ENCODE peak calls at places on chromosomes 7 and 10, in eight cellular contexts. One of them, this sample, is unnamed.

GRCh38 chr10:106771132-106771531 is 393.4 kb downstream of the SORCS1 start:
- DNase-seq in right atrium auricular region: no peak
- DNase-seq in NCI-H1417 treated with DMSO at 0.1 percent for 48 hours: no peak
- DNase-seq in activated CD8-positive, alpha-beta memory T cell treated with anti-CD3 and anti-CD28 coated beads for 48 hours: no peak
- DNase-seq in brain microvascular endothelial cell: no peak
- DNase-seq in heart left ventricle: no peak
- DNase-seq in retinal pigment epithelial cell: no peak
- DNase-seq in tibial nerve: no peak
- DNase-seq in this sample: no peak

GRCh38 chr7:21426286-21426957 is 1.5 kb upstream of the SP4 start:
- DNase-seq in right atrium auricular region: no peak
- DNase-seq in NCI-H1417 treated with DMSO at 0.1 percent for 48 hours: no peak
- DNase-seq in activated CD8-positive, alpha-beta memory T cell treated with anti-CD3 and anti-CD28 coated beads for 48 hours: no peak
- DNase-seq in brain microvascular endothelial cell: no peak
- DNase-seq in heart left ventricle: no peak
- DNase-seq in retinal pigment epithelial cell: peak
- DNase-seq in tibial nerve: no peak
- DNase-seq in this sample: no peak

GRCh38 chr10:126187399-126187798 is 200.9 kb downstream of the ADAM12 start:
- DNase-seq in right atrium auricular region: no peak
- DNase-seq in NCI-H1417 treated with DMSO at 0.1 percent for 48 hours: no peak
- DNase-seq in activated CD8-positive, alpha-beta memory T cell treated with anti-CD3 and anti-CD28 coated beads for 48 hours: no peak
- DNase-seq in brain microvascular endothelial cell: no peak
- DNase-seq in heart left ventricle: no peak
- DNase-seq in retinal pigment epithelial cell: no peak
- DNase-seq in tibial nerve: no peak
- DNase-seq in this sample: no peak

GRCh38 chr7:47759056-47759706 is 177.3 kb upstream of the TNS3 start:
- DNase-seq in right atrium auricular region: no peak
- DNase-seq in NCI-H1417 treated with DMSO at 0.1 percent for 48 hours: no peak
- DNase-seq in activated CD8-positive, alpha-beta memory T cell treated with anti-CD3 and anti-CD28 coated beads for 48 hours: no peak
- DNase-seq in brain microvascular endothelial cell: no peak
- DNase-seq in heart left ventricle: no peak
- DNase-seq in retinal pigment epithelial cell: no peak
- DNase-seq in tibial nerve: no peak
- DNase-seq in this sample: no peak

GRCh38 chr10:690227-691161 is 1.0 kb upstream of the DIP2C start:
- DNase-seq in right atrium auricular region: no peak
- DNase-seq in NCI-H1417 treated with DMSO at 0.1 percent for 48 hours: no peak
- DNase-seq in activated CD8-positive, alpha-beta memory T cell treated with anti-CD3 and anti-CD28 coated beads for 48 hours: no peak
- DNase-seq in brain microvascular endothelial cell: no peak
- DNase-seq in heart left ventricle: no peak
- DNase-seq in retinal pigment epithelial cell: no peak
- DNase-seq in tibial nerve: no peak
- DNase-seq in this sample: no peak

GRCh38 chr10:28879875-28880381 is 202.6 kb downstream of the BAMBI start:
- DNase-seq in right atrium auricular region: no peak
- DNase-seq in NCI-H1417 treated with DMSO at 0.1 percent for 48 hours: no peak
- DNase-seq in activated CD8-positive, alpha-beta memory T cell treated with anti-CD3 and anti-CD28 coated beads for 48 hours: no peak
- DNase-seq in brain microvascular endothelial cell: no peak
- DNase-seq in heart left ventricle: peak
- DNase-seq in retinal pigment epithelial cell: no peak
- DNase-seq in tibial nerve: no peak
- DNase-seq in this sample: no peak

GRCh38 chr10:50497758-50498157 is 126.0 kb downstream of the SGMS1 start:
- DNase-seq in right atrium auricular region: no peak
- DNase-seq in NCI-H1417 treated with DMSO at 0.1 percent for 48 hours: no peak
- DNase-seq in activated CD8-positive, alpha-beta memory T cell treated with anti-CD3 and anti-CD28 coated beads for 48 hours: no peak
- DNase-seq in brain microvascular endothelial cell: peak
- DNase-seq in heart left ventricle: no peak
- DNase-seq in retinal pigment epithelial cell: peak
- DNase-seq in tibial nerve: no peak
- DNase-seq in this sample: no peak

GRCh38 chr10:86165666-86166065 is 200.9 kb downstream of the GRID1 start:
- DNase-seq in right atrium auricular region: no peak
- DNase-seq in NCI-H1417 treated with DMSO at 0.1 percent for 48 hours: no peak
- DNase-seq in activated CD8-positive, alpha-beta memory T cell treated with anti-CD3 and anti-CD28 coated beads for 48 hours: no peak
- DNase-seq in brain microvascular endothelial cell: no peak
- DNase-seq in heart left ventricle: no peak
- DNase-seq in retinal pigment epithelial cell: no peak
- DNase-seq in tibial nerve: no peak
- DNase-seq in this sample: no peak

GRCh38 chr7:152105205-152105604 is 79.7 kb downstream of the GALNT11 start:
- DNase-seq in right atrium auricular region: no peak
- DNase-seq in NCI-H1417 treated with DMSO at 0.1 percent for 48 hours: no peak
- DNase-seq in activated CD8-positive, alpha-beta memory T cell treated with anti-CD3 and anti-CD28 coated beads for 48 hours: no peak
- DNase-seq in brain microvascular endothelial cell: no peak
- DNase-seq in heart left ventricle: no peak
- DNase-seq in retinal pigment epithelial cell: no peak
- DNase-seq in tibial nerve: no peak
- DNase-seq in this sample: no peak

GRCh38 chr7:151930695-151931094 is 25.6 kb upstream of the GALNTL5 start:
- DNase-seq in right atrium auricular region: no peak
- DNase-seq in NCI-H1417 treated with DMSO at 0.1 percent for 48 hours: no peak
- DNase-seq in activated CD8-positive, alpha-beta memory T cell treated with anti-CD3 and anti-CD28 coated beads for 48 hours: no peak
- DNase-seq in brain microvascular endothelial cell: no peak
- DNase-seq in heart left ventricle: no peak
- DNase-seq in retinal pigment epithelial cell: no peak
- DNase-seq in tibial nerve: no peak
- DNase-seq in this sample: no peak

GRCh38 chr7:147235983-147236382 is 1119.4 kb downstream of the CNTNAP2 start:
- DNase-seq in right atrium auricular region: no peak
- DNase-seq in NCI-H1417 treated with DMSO at 0.1 percent for 48 hours: no peak
- DNase-seq in activated CD8-positive, alpha-beta memory T cell treated with anti-CD3 and anti-CD28 coated beads for 48 hours: no peak
- DNase-seq in brain microvascular endothelial cell: no peak
- DNase-seq in heart left ventricle: no peak
- DNase-seq in retinal pigment epithelial cell: no peak
- DNase-seq in tibial nerve: no peak
- DNase-seq in this sample: no peak

GRCh38 chr10:121640276-121640675 is 42.0 kb upstream of the FGFR2 start:
- DNase-seq in right atrium auricular region: no peak
- DNase-seq in NCI-H1417 treated with DMSO at 0.1 percent for 48 hours: no peak
- DNase-seq in activated CD8-positive, alpha-beta memory T cell treated with anti-CD3 and anti-CD28 coated beads for 48 hours: no peak
- DNase-seq in brain microvascular endothelial cell: no peak
- DNase-seq in heart left ventricle: no peak
- DNase-seq in retinal pigment epithelial cell: no peak
- DNase-seq in tibial nerve: no peak
- DNase-seq in this sample: no peak

GRCh38 chr7:75667938-75668337 is 70.8 kb downstream of the HIP1 start:
- DNase-seq in right atrium auricular region: no peak
- DNase-seq in NCI-H1417 treated with DMSO at 0.1 percent for 48 hours: no peak
- DNase-seq in activated CD8-positive, alpha-beta memory T cell treated with anti-CD3 and anti-CD28 coated beads for 48 hours: no peak
- DNase-seq in brain microvascular endothelial cell: no peak
- DNase-seq in heart left ventricle: no peak
- DNase-seq in retinal pigment epithelial cell: no peak
- DNase-seq in tibial nerve: no peak
- DNase-seq in this sample: no peak

GRCh38 chr10:70164179-70164578 is 6.1 kb downstream of the SAR1A start:
- DNase-seq in right atrium auricular region: no peak
- DNase-seq in NCI-H1417 treated with DMSO at 0.1 percent for 48 hours: no peak
- DNase-seq in activated CD8-positive, alpha-beta memory T cell treated with anti-CD3 and anti-CD28 coated beads for 48 hours: no peak
- DNase-seq in brain microvascular endothelial cell: no peak
- DNase-seq in heart left ventricle: no peak
- DNase-seq in retinal pigment epithelial cell: no peak
- DNase-seq in tibial nerve: no peak
- DNase-seq in this sample: no peak

GRCh38 chr10:77350134-77350533 is 287.5 kb downstream of the KCNMA1 start:
- DNase-seq in right atrium auricular region: no peak
- DNase-seq in NCI-H1417 treated with DMSO at 0.1 percent for 48 hours: no peak
- DNase-seq in activated CD8-positive, alpha-beta memory T cell treated with anti-CD3 and anti-CD28 coated beads for 48 hours: no peak
- DNase-seq in brain microvascular endothelial cell: no peak
- DNase-seq in heart left ventricle: no peak
- DNase-seq in retinal pigment epithelial cell: no peak
- DNase-seq in tibial nerve: no peak
- DNase-seq in this sample: no peak